ENCODE peak calls at places on chromosomes 16 and 17, in four cellular contexts. One of them, this sample, is unnamed.

GRCh38 chr17:74467221-74467951 is 952 bp downstream of the CD300A start:
- DNase-seq in kidney tubule cell: no peak
- DNase-seq in CD4-positive, alpha-beta T cell: no peak
- DNase-seq in NCI-H1092: no peak
- DNase-seq in this sample: no peak

GRCh38 chr17:76371656-76372628 is 12.5 kb upstream of the SPHK1 start:
- DNase-seq in kidney tubule cell: peak
- DNase-seq in CD4-positive, alpha-beta T cell: no peak
- DNase-seq in NCI-H1092: no peak
- DNase-seq in this sample: no peak

GRCh38 chr16:75304521-75305363 is 53.3 kb upstream of the BCAR1 start:
- DNase-seq in kidney tubule cell: peak
- DNase-seq in CD4-positive, alpha-beta T cell: no peak
- DNase-seq in NCI-H1092: no peak
- DNase-seq in this sample: peak

GRCh38 chr16:74169687-74170522 is 126.7 kb upstream of the PSMD7 start:
- DNase-seq in kidney tubule cell: no peak
- DNase-seq in CD4-positive, alpha-beta T cell: no peak
- DNase-seq in NCI-H1092: no peak
- DNase-seq in this sample: no peak

GRCh38 chr16:2243031-2243528 is 6.8 kb downstream of the DNASE1L2 start:
- DNase-seq in kidney tubule cell: no peak
- DNase-seq in CD4-positive, alpha-beta T cell: no peak
- DNase-seq in NCI-H1092: no peak
- DNase-seq in this sample: no peak

GRCh38 chr17:17523001-17523713 is 27.0 kb upstream of the RASD1 start:
- DNase-seq in kidney tubule cell: no peak
- DNase-seq in CD4-positive, alpha-beta T cell: no peak
- DNase-seq in NCI-H1092: peak
- DNase-seq in this sample: no peak

GRCh38 chr16:3879887-3880564 is 487 bp downstream of the CREBBP start:
- DNase-seq in kidney tubule cell: peak
- DNase-seq in CD4-positive, alpha-beta T cell: peak
- DNase-seq in NCI-H1092: peak
- DNase-seq in this sample: peak

GRCh38 chr17:5821813-5822212 is 237.5 kb upstream of the NLRP1 start:
- DNase-seq in kidney tubule cell: no peak
- DNase-seq in CD4-positive, alpha-beta T cell: no peak
- DNase-seq in NCI-H1092: no peak
- DNase-seq in this sample: no peak

GRCh38 chr17:44004761-44005526 is 522 bp downstream of the NAGS start:
- DNase-seq in kidney tubule cell: peak
- DNase-seq in CD4-positive, alpha-beta T cell: no peak
- DNase-seq in NCI-H1092: no peak
- DNase-seq in this sample: peak

GRCh38 chr16:85982563-85982939 is 83.6 kb downstream of the IRF8 start:
- DNase-seq in kidney tubule cell: no peak
- DNase-seq in CD4-positive, alpha-beta T cell: no peak
- DNase-seq in NCI-H1092: no peak
- DNase-seq in this sample: no peak

GRCh38 chr16:84198401-84198800 is 7.4 kb downstream of the ADAD2 start:
- DNase-seq in kidney tubule cell: no peak
- DNase-seq in CD4-positive, alpha-beta T cell: no peak
- DNase-seq in NCI-H1092: no peak
- DNase-seq in this sample: no peak

GRCh38 chr16:12329246-12329995 is 352.9 kb downstream of the SNX29 start:
- DNase-seq in kidney tubule cell: no peak
- DNase-seq in CD4-positive, alpha-beta T cell: no peak
- DNase-seq in NCI-H1092: peak
- DNase-seq in this sample: no peak

GRCh38 chr17:77446959-77447634 is 306.3 kb downstream of the SEC14L1 start:
- DNase-seq in kidney tubule cell: no peak
- DNase-seq in CD4-positive, alpha-beta T cell: no peak
- DNase-seq in NCI-H1092: no peak
- DNase-seq in this sample: no peak

This sample was measured in cardiac muscle cell.